ENCODE peak calls at places on chromosomes 13 and 19, in four cellular contexts. Q is ELR, C is psoas muscle, G is substantia nigra. K is an unnamed sample.

GRCh38 chr19:11196406-11197287 is 698 bp downstream of the KANK2 start:
- DNase-seq in C (peak), Q (peak), G (no peak), K (peak)

GRCh38 chr19:2926341-2927031 is 18.3 kb downstream of the ZNF77 start:
- DNase-seq in G (no peak), C (no peak), Q (no peak), K (no peak)

GRCh38 chr19:35911790-35912189 is 3.7 kb upstream of the TYROBP start:
- DNase-seq in Q (peak), G (no peak), C (no peak), K (no peak)

GRCh38 chr19:7729211-7729610 is 2.7 kb downstream of the CLEC4G start:
- DNase-seq in G (no peak), Q (no peak), C (no peak), K (no peak)

GRCh38 chr19:33724021-33724722 is 72.5 kb upstream of the KCTD15 start:
- DNase-seq in Q (no peak), G (no peak), C (no peak), K (no peak)

GRCh38 chr13:31001647-31002046 is 69.2 kb downstream of the TEX26 start:
- DNase-seq in G (no peak), C (no peak), Q (no peak), K (no peak)

GRCh38 chr19:49057636-49058234 is at the start of gene CGB7:
- DNase-seq in C (peak), G (no peak), Q (peak), K (peak)

GRCh38 chr19:53864308-53864836 is 3.3 kb upstream of the MYADM start:
- DNase-seq in C (no peak), Q (no peak), G (peak), K (no peak)

GRCh38 chr13:30809787-30810186 is 74.4 kb downstream of the ALOX5AP start:
- DNase-seq in Q (no peak), C (no peak), G (no peak), K (no peak)

GRCh38 chr19:2613507-2614295 is 88.8 kb downstream of the GNG7 start:
- DNase-seq in C (peak), G (no peak), Q (peak), K (peak)

GRCh38 chr19:49818691-49819331 is 722 bp downstream of the MED25 start:
- DNase-seq in Q (no peak), G (no peak), C (no peak), K (peak)

GRCh38 chr13:33230178-33230881 is 55.2 kb downstream of the STARD13 start:
- DNase-seq in Q (peak), C (no peak), G (no peak), K (no peak)

GRCh38 chr13:39527301-39527700 is 75.7 kb downstream of the LHFPL6 start:
- DNase-seq in C (no peak), G (no peak), Q (no peak), K (no peak)

GRCh38 chr13:19151581-19152263 is 29.9 kb downstream of the TUBA3C start:
- DNase-seq in Q (no peak), G (no peak), C (no peak), K (no peak)

GRCh38 chr13:62879071-62879470 is 1463.4 kb upstream of the PCDH20 start:
- DNase-seq in Q (peak), C (no peak), G (no peak), K (no peak)

GRCh38 chr19:7355151-7355845 is 6.6 kb downstream of the ARHGEF18 start:
- DNase-seq in C (no peak), Q (peak), G (no peak), K (no peak)

GRCh38 chr13:29397265-29397664 is 198.2 kb downstream of the SLC7A1 start:
- DNase-seq in C (no peak), G (no peak), Q (no peak), K (no peak)

GRCh38 chr13:43473437-43473836 is 313.3 kb downstream of the ENOX1 start:
- DNase-seq in C (no peak), Q (no peak), G (no peak), K (no peak)

GRCh38 chr13:32164622-32165268 is 133.2 kb downstream of the FRY start:
- DNase-seq in C (no peak), G (peak), Q (peak), K (peak)

GRCh38 chr13:110244926-110245325 is 62.0 kb downstream of the COL4A1 start:
- DNase-seq in G (no peak), C (peak), Q (no peak), K (no peak)

GRCh38 chr13:111318396-111318795 is 2.0 kb upstream of the TEX29 start:
- DNase-seq in G (no peak), C (no peak), Q (no peak), K (no peak)

GRCh38 chr13:43272866-43273265 is 249.5 kb downstream of the DNAJC15 start:
- DNase-seq in G (no peak), C (no peak), Q (no peak), K (no peak)

GRCh38 chr13:28684257-28684656 is 25.3 kb downstream of the POMP start:
- DNase-seq in G (no peak), C (no peak), Q (no peak), K (no peak)

GRCh38 chr13:99385161-99385560 is 78.0 kb upstream of the GPR183 start:
- DNase-seq in G (no peak), C (no peak), Q (no peak), K (no peak)

GRCh38 chr13:31772231-31772630 is 32.9 kb downstream of the RXFP2 start:
- DNase-seq in G (no peak), Q (no peak), C (no peak), K (no peak)

GRCh38 chr13:105083986-105084385 is 1451.5 kb downstream of the EFNB2 start:
- DNase-seq in G (no peak), Q (no peak), C (no peak), K (no peak)

GRCh38 chr13:31955745-31956144 is 75.8 kb upstream of the FRY start:
- DNase-seq in Q (no peak), C (no peak), G (no peak), K (no peak)

GRCh38 chr13:71873418-71874276 is 6.6 kb upstream of the DACH1 start:
- DNase-seq in Q (no peak), G (no peak), C (no peak), K (no peak)

GRCh38 chr19:19418548-19419260 is 13.2 kb downstream of the GATAD2A start:
- DNase-seq in C (no peak), G (no peak), Q (no peak), K (no peak)

GRCh38 chr19:53849237-53849676 is 18.4 kb upstream of the MYADM start:
- DNase-seq in C (no peak), G (no peak), Q (peak), K (no peak)

GRCh38 chr13:33743438-33744368 is 74.2 kb upstream of the RFC3 start:
- DNase-seq in Q (no peak), C (no peak), G (no peak), K (no peak)

GRCh38 chr13:46339035-46339666 is 47.9 kb downstream of the RUBCNL start:
- DNase-seq in C (no peak), Q (peak), G (no peak), K (no peak)

GRCh38 chr19:11458236-11458900 is 22.5 kb downstream of the ELAVL3 start:
- DNase-seq in C (no peak), G (no peak), Q (no peak), K (no peak)

GRCh38 chr19:38693380-38694223 is 46.2 kb downstream of the ACTN4 start:
- DNase-seq in Q (peak), C (no peak), G (no peak), K (no peak)

K was measured in endothelial cell.